ENCODE peak calls at places on chromosome 3, in seven cellular contexts. R, I, O, B, L, Z and P are unnamed samples.

GRCh38 chr3:188320757-188321156 is 166.8 kb downstream of the LPP start:
- DNase-seq in B (no peak), I (no peak), Z (no peak), L (no peak), O (peak; percentile 47), R (peak; percentile 81), P (no peak)

GRCh38 chr3:175149675-175150074 is 290.5 kb downstream of the NAALADL2 start:
- DNase-seq in O (peak; percentile 76), I (no peak), L (peak; percentile 42), Z (peak; percentile 52), R (no peak), B (no peak), P (no peak)

GRCh38 chr3:30455840-30456239 is 150.6 kb upstream of the TGFBR2 start:
- DNase-seq in O (no peak), I (no peak), Z (no peak), B (peak; percentile 11), R (peak; percentile 65), L (no peak), P (no peak)

GRCh38 chr3:29065211-29065785 is 215.6 kb upstream of the RBMS3 start:
- DNase-seq in B (peak; percentile 83), L (peak; percentile 3), O (peak; percentile 98), Z (peak; percentile 88), R (peak; percentile 98), I (peak; percentile 86), P (no peak)

GRCh38 chr3:70358978-70359580 is 46.6 kb upstream of the MDFIC2 start:
- DNase-seq in B (no peak), O (peak; percentile 35), Z (no peak), L (peak; percentile 12), R (peak; percentile 34), I (peak; percentile 35), P (no peak)

GRCh38 chr3:64796597-64796996 is 108.8 kb upstream of the ADAMTS9 start:
- DNase-seq in I (no peak), O (peak; percentile 1), B (no peak), Z (no peak), R (no peak), L (no peak), P (no peak)

GRCh38 chr3:122942937-122943827 is 84.4 kb downstream of the SEMA5B start:
- DNase-seq in Z (peak; percentile 78), B (peak; percentile 41), O (peak; percentile 84), L (peak; percentile 90), I (peak; percentile 89), R (peak; percentile 44), P (no peak)

GRCh38 chr3:29583861-29584260 is 303.0 kb downstream of the RBMS3 start:
- DNase-seq in B (no peak), I (no peak), O (no peak), Z (no peak), R (no peak), L (no peak), P (no peak)

GRCh38 chr3:149879872-149880271 is 66.9 kb downstream of the RNF13 start:
- DNase-seq in B (no peak), L (peak; percentile 78), R (peak; percentile 66), I (peak; percentile 64), Z (peak; percentile 57), O (peak; percentile 74), P (no peak)
- TF ChIP-seq CTCF in B (peak; percentile 55), L (peak; percentile 84), R (peak; percentile 71), I (peak; percentile 79), Z (peak; percentile 52), O (peak; percentile 85), P (peak; percentile 42)

GRCh38 chr3:112814256-112814655 is 32.4 kb downstream of the CD200R1L start:
- DNase-seq in R (peak; percentile 86), Z (no peak), I (peak; percentile 34), L (no peak), O (peak; percentile 77), B (no peak), P (no peak)
- TF ChIP-seq CTCF in R (peak; percentile 79), Z (peak; percentile 32), I (peak; percentile 44), L (peak; percentile 26), O (peak; percentile 81), B (peak; percentile 25), P (peak; percentile 33)

GRCh38 chr3:144843099-144843498 is 871.5 kb downstream of the DIPK2A start:
- DNase-seq in I (no peak), L (peak; percentile 15), O (no peak), R (no peak), B (no peak), Z (no peak), P (no peak)
- TF ChIP-seq CTCF in I (peak; percentile 29), L (peak; percentile 66), O (peak; percentile 21), R (no peak), B (no peak), Z (no peak), P (no peak)

DNA sequence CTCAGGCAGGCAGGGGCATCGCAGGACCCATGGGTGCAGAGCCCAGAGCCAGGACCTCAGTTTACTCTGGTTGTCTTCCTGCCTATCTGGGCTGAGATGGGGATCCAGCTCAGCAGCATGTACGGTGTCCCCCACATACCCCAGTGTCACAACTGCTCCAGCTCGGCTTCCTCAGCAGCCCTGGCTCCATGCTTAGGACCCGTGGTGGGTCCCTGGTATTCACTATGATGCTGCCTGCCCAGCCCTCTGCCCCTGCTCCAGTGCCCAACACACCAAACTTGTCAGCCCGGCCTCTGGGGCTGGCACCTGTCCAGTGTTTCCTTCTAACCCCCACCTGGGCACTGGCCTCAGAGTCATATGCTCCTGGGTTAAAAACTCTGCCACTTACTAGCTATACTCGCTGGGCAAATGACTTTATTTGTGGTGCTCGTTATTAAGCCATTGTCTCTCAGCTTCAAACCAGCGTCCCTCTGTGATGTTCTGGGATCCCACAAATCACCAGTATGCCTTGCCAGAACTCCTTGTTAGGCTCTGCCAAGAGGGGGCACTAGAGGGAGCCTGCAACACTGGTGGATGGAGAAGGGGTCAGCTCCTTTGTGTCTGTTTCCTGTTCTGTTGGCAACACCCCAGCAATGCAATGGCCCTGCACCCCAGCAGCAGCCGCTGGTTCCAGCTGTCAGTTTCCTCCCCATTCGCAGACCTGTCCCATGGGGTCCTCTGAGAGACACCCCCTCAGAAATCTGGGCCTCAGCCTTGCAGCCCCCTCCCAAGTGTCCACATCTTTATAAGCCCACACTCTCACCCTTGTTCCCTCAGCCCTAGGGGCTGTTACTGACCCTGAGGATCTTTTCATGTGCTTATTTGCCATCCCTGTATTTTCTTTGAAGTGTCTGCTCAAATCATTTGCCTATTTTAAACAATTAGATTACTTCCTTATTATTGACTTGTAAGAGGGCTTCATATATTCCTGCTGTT is 24.1 kb upstream of the MRPS22 start:
- DNase-seq in R (no peak), B (no peak), L (peak; percentile 62), I (peak; percentile 63), Z (no peak), O (no peak), P (no peak)
- TF ChIP-seq CTCF in R (peak; percentile 30), B (no peak), L (peak; percentile 79), I (peak; percentile 57), Z (peak; percentile 11), O (peak; percentile 44), P (peak; percentile 52)